ENCODE peak calls at places on chromosomes 7 and 10, in six cellular contexts. R is spleen, Z is upper lobe of left lung, B is fibroblast of mammary gland, C is GM23248, L is GM12865. P is an unnamed sample.

GRCh38 chr10:75788394-75789205 is 357.2 kb downstream of the LRMDA start:
- DNase-seq in R (no peak), Z (no peak), B (peak; percentile 85), C (peak; percentile 66), L (no peak), P (no peak)

GRCh38 chr7:3955751-3956696 is 655.0 kb downstream of the SDK1 start:
- DNase-seq in R (no peak), Z (no peak), B (no peak), C (no peak), L (peak; percentile 31), P (no peak)

GRCh38 chr7:956031-956430 is 1.6 kb upstream of the ADAP1 start:
- DNase-seq in R (peak; percentile 64), Z (no peak), B (no peak), C (no peak), L (no peak), P (peak; percentile 65)

GRCh38 chr10:49119746-49120145 is 4.4 kb upstream of the VSTM4 start:
- DNase-seq in R (no peak), Z (no peak), B (no peak), C (peak; percentile 65), L (no peak), P (no peak)

GRCh38 chr7:107327986-107328569 is 141.8 kb upstream of the GPR22 start:
- DNase-seq in R (no peak), Z (no peak), B (no peak), C (peak; percentile 40), L (no peak), P (no peak)

GRCh38 chr10:118481871-118482270 is 113.6 kb downstream of the PRLHR start:
- DNase-seq in R (no peak), Z (no peak), B (peak; percentile 54), C (no peak), L (no peak), P (no peak)

GRCh38 chr7:80676404-80676803 is 38.0 kb downstream of the CD36 start:
- DNase-seq in R (no peak), Z (no peak), B (no peak), C (no peak), L (no peak), P (no peak)

GRCh38 chr10:74213019-74213418 is 62.0 kb downstream of the ADK start:
- DNase-seq in R (no peak), Z (no peak), B (no peak), C (no peak), L (no peak), P (no peak)

GRCh38 chr10:8112230-8112915 is 57.9 kb downstream of the GATA3 start:
- DNase-seq in R (no peak), Z (no peak), B (no peak), C (no peak), L (no peak), P (no peak)

GRCh38 chr10:70851597-70852475 is 36.1 kb downstream of the SGPL1 start:
- DNase-seq in R (no peak), Z (no peak), B (no peak), C (no peak), L (no peak), P (no peak)

GRCh38 chr7:102944241-102944640 is 31.4 kb downstream of the LRRC17 start:
- DNase-seq in R (no peak), Z (no peak), B (no peak), C (no peak), L (no peak), P (no peak)

GRCh38 chr10:124081547-124082140 is 11.8 kb downstream of the CHST15 start:
- DNase-seq in R (no peak), Z (no peak), B (no peak), C (no peak), L (no peak), P (no peak)

GRCh38 chr7:106493041-106493731 is 167.8 kb downstream of the CCDC71L start:
- DNase-seq in R (no peak), Z (peak; percentile 84), B (no peak), C (no peak), L (no peak), P (no peak)

GRCh38 chr7:122303971-122304603 is 463 bp downstream of the FEZF1 start:
- DNase-seq in R (peak; percentile 61), Z (no peak), B (no peak), C (no peak), L (no peak), P (no peak)

GRCh38 chr7:30411173-30411572 is 67.4 kb downstream of the NOD1 start:
- DNase-seq in R (no peak), Z (no peak), B (no peak), C (no peak), L (no peak), P (no peak)

GRCh38 chr7:30412810-30413504 is 65.6 kb downstream of the NOD1 start:
- DNase-seq in R (no peak), Z (peak; percentile 50), B (peak; percentile 88), C (peak; percentile 90), L (peak; percentile 71), P (no peak)

GRCh38 chr7:30413864-30414263 is 64.7 kb downstream of the NOD1 start:
- DNase-seq in R (no peak), Z (no peak), B (no peak), C (no peak), L (no peak), P (no peak)

GRCh38 chr7:30406664-30407425 is 71.7 kb downstream of the NOD1 start:
- DNase-seq in R (no peak), Z (no peak), B (peak; percentile 52), C (peak; percentile 2), L (no peak), P (no peak)

DNA sequence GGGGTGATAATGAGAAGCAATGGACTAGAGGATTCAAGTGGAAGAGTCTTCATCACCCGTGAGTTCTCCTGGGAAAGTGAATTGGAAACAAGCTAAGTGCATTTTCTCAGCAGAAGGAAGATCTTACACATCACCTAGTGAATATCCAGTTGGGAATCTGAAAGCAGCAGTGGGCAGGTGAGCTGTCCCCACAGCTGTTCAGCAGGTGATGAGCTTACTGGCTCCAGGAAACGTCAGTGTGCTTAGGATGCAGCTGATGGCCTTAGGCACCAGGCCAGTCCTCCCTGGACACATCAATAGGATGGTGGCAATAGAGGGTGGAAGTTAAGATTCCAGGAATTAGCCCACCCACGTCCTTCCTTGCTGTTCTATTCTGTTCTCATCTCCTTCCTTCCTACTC is 66.7 kb downstream of the NOD1 start:
- DNase-seq in R (no peak), Z (no peak), B (no peak), C (no peak), L (no peak), P (no peak)
- H3K4me3 ChIP-seq in R (no peak overlapping the region), Z (no peak overlapping the region), B (no peak overlapping the region), C (no peak overlapping the region), L (no peak overlapping the region), P (no peak overlapping the region)

DNA sequence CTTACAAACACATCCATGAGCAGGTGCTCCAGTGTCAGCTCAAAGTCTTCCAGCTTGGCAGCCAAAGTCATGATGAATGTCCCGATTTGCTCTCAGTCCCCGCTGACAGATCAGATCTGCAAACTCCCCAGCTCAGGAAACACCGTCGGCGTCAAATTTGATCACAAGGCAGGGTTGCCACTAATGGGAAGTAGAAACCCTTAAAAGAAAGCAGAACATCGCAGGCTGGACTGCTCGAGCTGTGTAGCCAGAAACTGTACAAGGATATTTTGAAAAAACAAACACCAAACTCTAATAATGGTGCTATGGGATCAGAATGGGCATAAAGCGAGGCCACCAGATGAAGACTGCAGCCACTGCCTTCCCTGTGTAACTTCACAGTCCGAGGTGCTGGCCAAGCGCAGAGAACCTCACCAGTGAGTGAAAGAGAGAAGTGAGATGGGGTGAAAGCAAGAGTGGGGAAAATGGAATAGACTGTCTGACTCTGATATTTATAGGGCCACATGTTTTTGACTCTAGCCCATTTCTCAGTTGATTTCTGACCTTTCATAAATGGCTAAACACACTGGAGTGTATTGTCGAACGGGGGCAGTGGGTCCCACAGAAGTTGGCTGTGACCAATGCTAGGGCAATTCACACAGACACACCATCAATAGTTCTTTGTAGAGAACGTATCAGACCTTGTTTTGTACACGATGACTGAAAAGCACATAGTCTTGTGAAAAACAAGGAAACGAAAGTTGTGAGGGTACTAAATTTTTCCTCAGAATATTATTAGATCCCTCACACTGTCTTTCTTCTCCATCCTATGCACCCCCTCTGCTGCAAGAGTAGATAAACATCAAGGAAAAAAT is 306.1 kb downstream of the FRMD4A start:
- DNase-seq in R (no peak), Z (no peak), B (no peak), C (no peak), L (peak; percentile 66), P (no peak)
- H3K4me3 ChIP-seq in R (no peak overlapping the region), Z (no peak overlapping the region), B (no peak overlapping the region), C (no peak overlapping the region), L (peak overlapping the region; percentile 50), P (no peak overlapping the region)

GRCh38 chr10:31063839-31064238 is 32.2 kb upstream of the ZNF438 start:
- DNase-seq in R (no peak), Z (no peak), B (peak; percentile 53), C (peak; percentile 15), L (no peak), P (no peak)
- H3K4me3 ChIP-seq in R (no peak overlapping the region), Z (no peak overlapping the region), B (no peak overlapping the region), C (no peak overlapping the region), L (no peak overlapping the region), P (no peak overlapping the region)

DNA sequence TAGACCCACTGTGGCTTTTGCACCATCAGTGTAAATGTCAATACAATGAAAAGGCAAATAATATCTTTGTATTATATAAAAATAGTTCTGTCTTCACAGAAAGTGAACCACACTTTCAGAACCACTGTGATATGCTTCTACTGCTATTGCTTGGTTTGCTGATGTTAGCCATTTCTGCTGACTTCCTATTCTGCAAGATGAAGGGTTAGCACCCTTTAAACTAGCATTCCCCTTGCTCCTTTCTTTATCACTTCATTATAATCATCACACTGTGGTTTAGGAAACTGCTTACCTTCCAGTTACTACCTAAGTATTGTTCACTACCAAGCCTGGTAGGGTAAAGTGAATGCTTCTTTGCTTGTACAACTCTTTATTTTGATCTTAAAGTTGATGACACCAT is 29.2 kb downstream of the MYPN start:
- DNase-seq in R (no peak), Z (no peak), B (no peak), C (no peak), L (no peak), P (no peak)
- H3K4me3 ChIP-seq in R (no peak overlapping the region), Z (no peak overlapping the region), B (no peak overlapping the region), C (no peak overlapping the region), L (no peak overlapping the region), P (no peak overlapping the region)

DNA sequence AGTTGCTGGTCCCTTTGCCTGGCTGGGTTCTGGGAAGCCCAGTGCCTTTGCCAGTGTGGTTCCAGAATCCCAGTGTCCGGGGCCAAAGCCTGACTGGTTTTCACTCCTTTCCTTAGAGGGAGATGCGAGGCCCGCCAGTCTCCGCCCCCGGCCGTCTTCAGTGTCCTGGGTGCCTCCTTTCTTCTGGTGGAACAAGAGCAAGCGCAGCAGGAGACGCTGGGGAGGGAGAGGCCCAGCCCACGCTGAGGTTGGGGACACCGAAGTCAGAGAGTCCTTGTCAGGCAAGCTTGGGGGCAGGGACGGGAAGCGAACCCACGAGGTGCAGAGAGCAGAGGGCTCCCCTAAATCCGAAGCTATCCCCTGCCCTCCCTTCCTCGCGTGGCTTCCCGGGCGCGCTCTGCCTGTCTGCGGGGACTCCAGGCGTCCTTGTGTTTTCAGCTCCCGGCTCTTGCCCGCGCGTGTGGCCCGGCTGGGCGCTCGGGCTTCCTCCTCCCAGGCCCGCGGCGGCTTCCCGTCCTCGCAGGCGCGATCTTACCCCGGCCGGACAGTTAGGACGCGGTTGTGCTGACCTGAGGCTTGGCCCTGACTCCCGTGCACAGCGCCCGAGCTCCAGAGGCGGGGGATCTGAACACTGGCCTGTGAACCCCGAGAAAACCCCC is 60.6 kb upstream of the UBE3C start:
- DNase-seq in R (peak; percentile 61), Z (no peak), B (no peak), C (peak; percentile 39), L (no peak), P (no peak)
- H3K4me3 ChIP-seq in R (no peak overlapping the region), Z (no peak overlapping the region), B (no peak overlapping the region), C (peak overlapping the region; percentile 42), L (no peak overlapping the region), P (no peak overlapping the region)

GRCh38 chr7:155555116-155555695 is 8.8 kb upstream of the CNPY1 start:
- DNase-seq in R (no peak), Z (no peak), B (no peak), C (no peak), L (no peak), P (no peak)
- H3K4me3 ChIP-seq in R (no peak overlapping the region), Z (no peak overlapping the region), B (no peak overlapping the region), C (no peak overlapping the region), L (no peak overlapping the region), P (no peak overlapping the region)

P was measured in sigmoid colon.